ENCODE peak calls at places on chromosomes 2 and 18, in nine cellular contexts. O is mesothelial cell of epicardium, J is PC-3, A is stromal cell of bone marrow, H is ACHN, X is COLO829, B is cardiac muscle cell, W is A673, Z is KBM-7. F is an unnamed sample.
A peak's percentile ranks its signal among the peaks of the same experiment; 100 is the strongest.

GRCh38 chr2:96484096-96484495 is 21.1 kb downstream of the NEURL3 start:
- DNase-seq in O (no peak), J (no peak), A (no peak), H (no peak), X (no peak), B (no peak), W (no peak), Z (no peak), F (no peak)

GRCh38 chr2:239137165-239137889 is 263.5 kb downstream of the HDAC4 start:
- DNase-seq in O (no peak), J (no peak), A (no peak), H (no peak), X (no peak), B (peak; percentile 6), W (no peak), Z (no peak), F (no peak)

GRCh38 chr2:108945969-108946368 is 43.1 kb downstream of the EDAR start:
- DNase-seq in O (no peak), J (no peak), A (no peak), H (no peak), X (no peak), B (no peak), W (peak; percentile 23), Z (no peak), F (no peak)

GRCh38 chr2:210654091-210654490 is 97.7 kb downstream of the CPS1 start:
- DNase-seq in O (no peak), J (peak; percentile 48), A (peak; percentile 16), H (no peak), X (no peak), B (no peak), W (no peak), Z (no peak), F (no peak)

GRCh38 chr2:100921685-100922161 is 80.4 kb upstream of the RPL31 start:
- DNase-seq in O (no peak), J (no peak), A (no peak), H (no peak), X (no peak), B (peak; percentile 67), W (no peak), Z (no peak), F (no peak)

GRCh38 chr2:140659293-140659692 is 1471.5 kb downstream of the LRP1B start:
- DNase-seq in O (no peak), J (peak; percentile 41), A (no peak), H (peak; percentile 27), X (no peak), B (no peak), W (no peak), Z (no peak), F (no peak)

GRCh38 chr2:186274936-186275575 is 211.0 kb upstream of the ZC3H15 start:
- DNase-seq in O (no peak), J (peak; percentile 61), A (no peak), H (no peak), X (peak; percentile 60), B (peak; percentile 21), W (no peak), Z (no peak), F (no peak)

GRCh38 chr18:22604390-22604985 is 186.8 kb upstream of the CTAGE1 start:
- DNase-seq in O (no peak), J (no peak), A (no peak), H (no peak), X (no peak), B (peak; percentile 90), W (peak; percentile 13), Z (no peak), F (no peak)

GRCh38 chr2:134692461-134692860 is 26.3 kb downstream of the TMEM163 start:
- DNase-seq in O (no peak), J (no peak), A (no peak), H (no peak), X (no peak), B (no peak), W (no peak), Z (peak; percentile 53), F (peak; percentile 30)

GRCh38 chr2:194815475-194815874 is 841.6 kb upstream of the SLC39A10 start:
- DNase-seq in O (no peak), J (peak; percentile 39), A (no peak), H (no peak), X (no peak), B (no peak), W (no peak), Z (no peak), F (no peak)

GRCh38 chr2:232976176-232976575 is 36.9 kb downstream of the NGEF start:
- DNase-seq in O (peak; percentile 5), J (no peak), A (no peak), H (no peak), X (no peak), B (no peak), W (no peak), Z (no peak), F (no peak)

GRCh38 chr2:26563686-26564085 is 77.5 kb downstream of the CIB4 start:
- DNase-seq in O (no peak), J (no peak), A (no peak), H (no peak), X (no peak), B (no peak), W (no peak), Z (no peak), F (no peak)

GRCh38 chr2:66322481-66322880 is 112.4 kb upstream of the MEIS1 start:
- DNase-seq in O (no peak), J (no peak), A (no peak), H (no peak), X (no peak), B (no peak), W (peak; percentile 30), Z (no peak), F (no peak)